ENCODE peak calls at places on chromosome 14, in seven cellular contexts. H is BJ, M is dorsolateral prefrontal cortex, Z is transverse colon, N is IMR-90, U is heart left ventricle, J is foreskin fibroblast. R is an unnamed sample.

GRCh38 chr14:60637490-60638452 is 11.5 kb downstream of the SIX1 start:
- DNase-seq in H (no peak), M (no peak), Z (no peak), N (peak), U (no peak), J (no peak), R (no peak)

GRCh38 chr14:104898195-104898558 is 26.5 kb upstream of the PLD4 start:
- DNase-seq in H (no peak), M (no peak), Z (no peak), N (no peak), U (no peak), J (no peak), R (no peak)

GRCh38 chr14:89672636-89673279 is 255.7 kb upstream of the FOXN3 start:
- DNase-seq in H (no peak), M (no peak), Z (peak), N (no peak), U (no peak), J (no peak), R (peak)

GRCh38 chr14:63745858-63746425 is 18.1 kb upstream of the SGPP1 start:
- DNase-seq in H (no peak), M (no peak), Z (peak), N (no peak), U (no peak), J (no peak), R (no peak)

GRCh38 chr14:93430319-93430801 is 379 bp upstream of the UNC79 start:
- DNase-seq in H (no peak), M (peak), Z (no peak), N (no peak), U (no peak), J (no peak), R (no peak)

GRCh38 chr14:67853207-67853606 is 33.6 kb downstream of the RAD51B start:
- DNase-seq in H (no peak), M (no peak), Z (no peak), N (no peak), U (no peak), J (no peak), R (no peak)

GRCh38 chr14:56608682-56609081 is 29.1 kb downstream of the TMEM260 start:
- DNase-seq in H (no peak), M (no peak), Z (no peak), N (peak), U (no peak), J (no peak), R (peak)

GRCh38 chr14:87888136-87888999 is 104.6 kb downstream of the GALC start:
- DNase-seq in H (no peak), M (no peak), Z (peak), N (no peak), U (no peak), J (no peak), R (no peak)

GRCh38 chr14:31208546-31209424 is 1.2 kb upstream of the HECTD1 start:
- DNase-seq in H (no peak), M (no peak), Z (peak), N (no peak), U (no peak), J (no peak), R (no peak)

GRCh38 chr14:70640938-70641547 is 673 bp upstream of the TTC9 start:
- DNase-seq in H (no peak), M (peak), Z (peak), N (peak), U (peak), J (peak), R (no peak)

GRCh38 chr14:90549794-90550591 is 153.2 kb downstream of the CALM1 start:
- DNase-seq in H (no peak), M (no peak), Z (no peak), N (no peak), U (no peak), J (no peak), R (no peak)

GRCh38 chr14:68663385-68664076 is 129.3 kb downstream of the ZFP36L1 start:
- DNase-seq in H (no peak), M (no peak), Z (no peak), N (peak), U (no peak), J (no peak), R (no peak)

GRCh38 chr14:56341766-56342418 is 223.7 kb downstream of the PELI2 start:
- DNase-seq in H (no peak), M (no peak), Z (no peak), N (peak), U (no peak), J (no peak), R (no peak)

GRCh38 chr14:89266754-89267153 is 150.3 kb downstream of the FOXN3 start:
- DNase-seq in H (no peak), M (no peak), Z (no peak), N (peak), U (no peak), J (no peak), R (no peak)

GRCh38 chr14:93788557-93789365 is 476 bp upstream of the PRIMA1 start:
- DNase-seq in H (no peak), M (peak), Z (peak), N (no peak), U (peak), J (no peak), R (no peak)

GRCh38 chr14:61511558-61511924 is 183.8 kb upstream of the HIF1A start:
- DNase-seq in H (no peak), M (no peak), Z (no peak), N (no peak), U (no peak), J (no peak), R (no peak)

GRCh38 chr14:69475194-69475818 is 9.2 kb upstream of the PLEKHD1 start:
- DNase-seq in H (no peak), M (no peak), Z (no peak), N (peak), U (no peak), J (no peak), R (no peak)

GRCh38 chr14:39491134-39491541 is 58.9 kb upstream of the FBXO33 start:
- DNase-seq in H (no peak), M (no peak), Z (no peak), N (peak), U (no peak), J (no peak), R (peak)

GRCh38 chr14:65224799-65225198 is 122.5 kb upstream of the MAX start:
- DNase-seq in H (no peak), M (peak), Z (no peak), N (no peak), U (no peak), J (no peak), R (peak)

GRCh38 chr14:92717571-92718042 is 30.8 kb downstream of the LGMN start:
- DNase-seq in H (no peak), M (no peak), Z (no peak), N (no peak), U (no peak), J (no peak), R (no peak)

GRCh38 chr14:99602054-99602787 is 1.8 kb downstream of the CCDC85C start:
- DNase-seq in H (no peak), M (no peak), Z (peak), N (peak), U (no peak), J (no peak), R (no peak)

GRCh38 chr14:100726812-100727564 is at the start of gene DLK1:
- DNase-seq in H (no peak), M (no peak), Z (no peak), N (no peak), U (no peak), J (no peak), R (no peak)

GRCh38 chr14:61774861-61775260 is 12.6 kb downstream of the SNAPC1 start:
- DNase-seq in H (no peak), M (no peak), Z (no peak), N (peak), U (no peak), J (no peak), R (no peak)

GRCh38 chr14:59028476-59029202 is 159.8 kb upstream of the DAAM1 start:
- DNase-seq in H (peak), M (peak), Z (peak), N (peak), U (peak), J (peak), R (peak)

GRCh38 chr14:64719601-64720000 is 15.4 kb downstream of the PLEKHG3 start:
- DNase-seq in H (no peak), M (no peak), Z (no peak), N (no peak), U (no peak), J (no peak), R (no peak)

GRCh38 chr14:29521526-29522137 is 406.0 kb downstream of the PRKD1 start:
- DNase-seq in H (no peak), M (no peak), Z (no peak), N (peak), U (no peak), J (no peak), R (no peak)

GRCh38 chr14:65190312-65190711 is 88.0 kb upstream of the MAX start:
- DNase-seq in H (no peak), M (no peak), Z (no peak), N (no peak), U (no peak), J (no peak), R (no peak)

DNA sequence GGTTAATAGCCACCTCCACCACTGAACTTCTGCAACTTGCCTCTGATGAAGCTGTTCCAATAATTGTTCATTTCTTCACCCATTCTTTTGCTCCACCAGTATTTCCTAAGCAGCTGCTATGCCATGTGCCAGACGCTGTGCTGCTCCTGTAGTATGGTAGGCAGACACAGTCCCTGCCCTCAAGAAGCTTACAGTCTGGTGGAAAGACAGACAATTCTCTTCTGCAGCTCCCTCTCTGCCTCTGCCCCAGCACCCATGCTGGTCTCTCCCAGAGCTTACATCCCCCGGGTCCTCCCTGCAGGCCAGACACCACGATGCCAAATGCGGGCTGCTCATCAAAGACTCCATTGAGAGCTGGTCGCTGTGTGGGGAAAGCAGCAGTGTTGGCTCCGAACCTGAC is 111.6 kb upstream of the ESRRB start:
- DNase-seq in H (no peak), M (no peak), Z (no peak), N (no peak), U (no peak), J (no peak), R (no peak)
- H3K4me3 ChIP-seq in H (no peak), M (no peak), Z (no peak), N (no peak), U (no peak), J (no peak), R (no peak)

GRCh38 chr14:74754899-74755298 is 8.2 kb upstream of the YLPM1 start:
- DNase-seq in H (no peak), M (no peak), Z (no peak), N (no peak), U (no peak), J (no peak), R (no peak)
- TF ChIP-seq CTCF in H (no peak), M (no peak), Z (no peak), N (no peak), U (no peak), J (no peak), R (no peak)

DNA sequence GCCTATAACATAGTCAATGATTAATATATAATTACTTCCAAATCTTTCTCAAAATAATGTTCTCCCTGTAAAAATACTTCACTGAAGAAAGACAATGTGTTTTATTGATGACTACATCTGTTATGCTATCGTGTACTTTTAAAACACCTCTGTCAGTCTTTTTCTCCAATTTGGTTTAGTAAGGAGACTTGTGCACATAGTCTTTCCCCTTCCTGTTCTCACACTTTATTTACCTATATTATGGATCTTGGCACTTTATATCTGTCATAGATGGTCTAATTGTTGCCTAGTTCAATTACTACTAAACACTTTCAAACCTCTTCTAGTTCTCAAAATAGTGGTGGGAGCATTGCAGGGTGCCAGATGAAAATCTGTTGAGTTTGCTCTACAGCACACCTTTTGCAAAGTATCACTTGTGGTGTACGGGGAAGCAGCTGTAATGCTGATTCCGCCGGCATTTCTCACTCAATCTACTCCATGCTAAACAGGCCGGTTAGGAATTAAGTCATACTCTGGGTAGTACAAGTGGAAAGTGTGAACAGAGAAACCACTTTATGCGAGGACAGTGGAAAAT is 1.1 kb upstream of the INSM2 start:
- DNase-seq in H (no peak), M (no peak), Z (no peak), N (no peak), U (no peak), J (no peak), R (no peak)
- H3K4me3 ChIP-seq in H (peak), M (peak), Z (no peak), N (peak), U (peak), J (peak), R (peak)

GRCh38 chr14:106694638-106695393 is 1168.4 kb downstream of the TMEM121 start:
- DNase-seq in H (no peak), M (no peak), Z (peak), N (no peak), U (no peak), J (no peak), R (no peak)
- TF ChIP-seq CTCF in H (no peak), M (no peak), Z (no peak), N (no peak), U (no peak), J (no peak), R (peak)

GRCh38 chr14:34460841-34461240 is 1.2 kb downstream of the SPTSSA start:
- DNase-seq in H (no peak), M (no peak), Z (no peak), N (peak), U (no peak), J (peak), R (no peak)
- H3K4me3 ChIP-seq in H (peak), M (peak), Z (peak), N (peak), U (no peak), J (peak), R (peak)

DNA sequence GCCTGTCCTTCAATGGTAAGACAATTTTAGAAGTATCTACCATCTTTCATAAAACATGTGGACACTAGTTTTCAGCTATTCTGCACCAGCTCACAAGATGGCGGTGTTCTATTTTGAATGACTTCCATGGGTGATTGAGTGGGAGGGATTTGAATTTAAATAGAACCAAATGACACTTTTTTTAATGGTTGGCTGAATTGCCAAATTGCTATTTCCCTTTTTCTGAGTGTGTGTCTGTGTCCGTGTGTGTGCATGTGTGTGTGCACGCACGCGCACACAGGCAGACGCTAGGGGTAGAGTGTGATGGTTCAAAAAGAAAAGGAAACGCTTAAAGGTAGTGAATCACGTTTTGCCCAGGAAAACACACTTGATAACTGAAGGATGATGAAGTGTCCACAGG is 362.6 kb downstream of the DAD1 start:
- DNase-seq in H (no peak), M (no peak), Z (no peak), N (peak), U (no peak), J (no peak), R (no peak)
- TF ChIP-seq CTCF in H (no peak), M (no peak), Z (no peak), N (peak), U (no peak), J (no peak), R (peak)

DNA sequence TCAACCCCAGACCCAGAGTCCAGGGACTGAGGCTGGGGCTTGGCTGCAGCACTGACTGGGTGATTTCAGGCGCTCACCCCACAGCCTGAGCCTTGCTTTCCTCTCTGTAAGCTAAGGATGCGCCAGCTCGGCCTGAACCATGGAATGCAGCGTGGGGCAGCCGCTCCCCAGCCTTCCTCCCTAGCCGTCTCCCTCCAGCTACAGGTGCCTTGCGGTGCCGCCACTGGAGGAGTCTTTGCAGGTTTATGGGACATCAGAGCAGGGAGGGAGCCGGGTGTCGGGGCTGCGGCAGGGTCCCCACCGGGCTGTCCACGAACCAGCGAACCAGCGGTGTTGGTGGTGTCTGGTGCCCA is 19.4 kb downstream of the PPP2R5C start:
- DNase-seq in H (no peak), M (no peak), Z (peak), N (no peak), U (no peak), J (no peak), R (no peak)
- H3K4me3 ChIP-seq in H (peak), M (peak), Z (peak), N (no peak), U (peak), J (no peak), R (no peak)

R was measured in LNCaP clone FGC.